ENCODE peak calls at places on chromosomes 11 and 22, in seven cellular contexts. I is IMR-90, S is transverse colon, A is AG04450, Z is colonic mucosa, X is NCI-H187 treated with DMSO at 0.1 percent for 48 hours, D is right cardiac atrium. B is an unnamed sample.

GRCh38 chr11:61966673-61967176 is 709 bp downstream of the FTH1 start:
- DNase-seq in I (no peak), S (no peak), A (no peak), Z (peak), X (no peak), D (no peak), B (no peak)

GRCh38 chr11:11450744-11451362 is 97.8 kb upstream of the CSNK2A3 start:
- DNase-seq in I (peak), S (no peak), A (peak), Z (no peak), X (no peak), D (no peak), B (no peak)

GRCh38 chr11:61123775-61124571 is 21.7 kb downstream of the CD5 start:
- DNase-seq in I (no peak), S (no peak), A (no peak), Z (no peak), X (no peak), D (no peak), B (no peak)

GRCh38 chr22:44975444-44976262 is 34.2 kb downstream of the PHF21B start:
- DNase-seq in I (peak), S (peak), A (peak), Z (peak), X (no peak), D (peak), B (peak)

GRCh38 chr11:126938718-126939117 is 61.9 kb downstream of the KIRREL3 start:
- DNase-seq in I (no peak), S (no peak), A (no peak), Z (no peak), X (no peak), D (no peak), B (no peak)

GRCh38 chr22:24925586-24926427 is 20.7 kb downstream of the LHFPL7 start:
- DNase-seq in I (no peak), S (no peak), A (no peak), Z (no peak), X (no peak), D (no peak), B (no peak)

GRCh38 chr11:17352925-17353227 is 1.3 kb downstream of the NCR3LG1 start:
- DNase-seq in I (peak), S (peak), A (no peak), Z (peak), X (no peak), D (peak), B (peak)

GRCh38 chr11:80281194-80281593 is 840.4 kb upstream of the TENM4 start:
- DNase-seq in I (no peak), S (no peak), A (no peak), Z (no peak), X (no peak), D (no peak), B (no peak)

GRCh38 chr11:97722065-97722464 is 1298.7 kb upstream of the CNTN5 start:
- DNase-seq in I (peak), S (no peak), A (peak), Z (no peak), X (no peak), D (peak), B (no peak)

GRCh38 chr11:70478194-70478890 is 80.0 kb downstream of the CTTN start:
- DNase-seq in I (no peak), S (no peak), A (no peak), Z (no peak), X (no peak), D (no peak), B (no peak)

GRCh38 chr11:130771708-130772107 is 144.6 kb downstream of the SNX19 start:
- DNase-seq in I (peak), S (no peak), A (no peak), Z (no peak), X (no peak), D (no peak), B (no peak)

GRCh38 chr22:23504522-23504921 is 75.6 kb downstream of the IGLL1 start:
- DNase-seq in I (no peak), S (no peak), A (no peak), Z (no peak), X (no peak), D (no peak), B (no peak)

GRCh38 chr22:32511274-32511673 is 36.7 kb downstream of the FBXO7 start:
- DNase-seq in I (no peak), S (no peak), A (no peak), Z (no peak), X (no peak), D (no peak), B (no peak)

GRCh38 chr22:19636696-19637355 is 77.5 kb upstream of the SEPTIN5 start:
- DNase-seq in I (no peak), S (no peak), A (no peak), Z (no peak), X (no peak), D (no peak), B (no peak)

GRCh38 chr22:27476729-27477128 is 324.8 kb downstream of the MN1 start:
- DNase-seq in I (peak), S (no peak), A (no peak), Z (no peak), X (no peak), D (no peak), B (no peak)

B was measured in Right ventricle myocardium superior.